ENCODE peak calls at places on chromosomes 3 and 15, in nine cellular contexts. L, H, F, P, I, G, T, Z and C are unnamed samples.
A peak's percentile ranks its signal among the peaks of the same experiment; 100 is the strongest.

GRCh38 chr3:45608296-45608695 is 13.7 kb downstream of the LIMD1 start:
- DNase-seq in L (no peak), F (no peak), I (no peak), Z (no peak), G (no peak), T (no peak), P (no peak), H (no peak), C (no peak)

GRCh38 chr3:122415104-122415744 is 638 bp downstream of the WDR5B start:
- DNase-seq in T (peak; percentile 35), I (peak; percentile 57), Z (peak; percentile 59), H (no peak), G (no peak), F (peak; percentile 64), P (no peak), L (no peak), C (no peak)

GRCh38 chr15:76058714-76059319 is 968 bp upstream of the TMEM266 start:
- DNase-seq in Z (peak; percentile 3), G (no peak), T (no peak), I (no peak), F (no peak), H (no peak), L (no peak), P (no peak), C (no peak)

GRCh38 chr3:9730747-9731205 is 759 bp upstream of the BRPF1 start:
- DNase-seq in P (peak; percentile 87), G (no peak), I (no peak), Z (peak; percentile 74), F (no peak), T (no peak), L (no peak), H (no peak), C (no peak)

GRCh38 chr15:67997996-67998395 is 56.1 kb upstream of the PIAS1 start:
- DNase-seq in Z (peak; percentile 33), G (no peak), F (no peak), T (no peak), I (no peak), L (no peak), P (no peak), H (no peak), C (no peak)

GRCh38 chr3:185561958-185562357 is 9.6 kb upstream of the LIPH start:
- DNase-seq in Z (no peak), G (no peak), T (no peak), P (no peak), L (no peak), H (no peak), F (peak; percentile 71), I (no peak), C (no peak)

GRCh38 chr3:182092662-182093262 is 381.0 kb downstream of the SOX2 start:
- DNase-seq in I (no peak), F (no peak), H (no peak), G (no peak), T (no peak), L (no peak), P (no peak), Z (peak; percentile 30), C (peak; percentile 7)

GRCh38 chr15:25173241-25174028 is 218.6 kb downstream of the SNRPN start:
- DNase-seq in L (peak; percentile 47), H (peak; percentile 7), P (peak; percentile 60), I (peak; percentile 11), F (no peak), Z (no peak), G (no peak), T (no peak), C (no peak)

GRCh38 chr3:5022187-5022965 is 43.1 kb downstream of the BHLHE40 start:
- DNase-seq in L (no peak), F (no peak), G (no peak), T (no peak), H (no peak), I (no peak), Z (peak; percentile 55), P (no peak), C (no peak)

DNA sequence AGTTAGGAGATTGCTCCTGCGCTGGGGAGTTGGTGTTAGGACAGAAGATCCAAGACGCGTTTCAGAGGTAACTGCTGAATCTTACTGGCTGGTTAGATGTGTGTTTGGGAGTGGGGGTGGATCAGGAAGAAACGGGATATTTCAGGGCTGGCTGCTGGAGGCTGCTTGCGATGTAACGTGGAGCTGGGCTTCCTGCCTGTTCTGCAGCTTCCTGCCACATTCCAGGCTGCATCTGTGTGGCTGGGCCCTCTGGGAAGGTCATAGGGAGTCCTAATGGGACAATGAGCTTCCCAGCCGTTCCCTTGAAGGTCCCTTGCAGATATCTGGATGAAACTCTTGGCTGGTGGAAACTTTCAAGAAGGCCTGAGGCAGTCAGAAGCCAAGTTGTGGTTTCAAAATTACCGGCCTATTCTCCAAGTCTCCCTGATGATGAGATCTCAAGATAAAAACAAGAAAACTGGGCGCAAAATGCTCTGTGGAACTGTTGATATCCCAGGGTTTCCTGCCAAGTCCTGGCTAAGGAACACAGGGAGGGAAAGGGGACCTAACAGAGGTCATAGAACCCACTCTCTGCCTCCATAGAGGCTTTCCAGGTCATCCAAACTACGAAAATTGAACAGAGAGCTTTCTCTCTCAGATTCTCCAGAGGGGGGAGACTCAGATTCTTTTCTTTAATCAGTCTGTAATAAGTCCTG is 67.0 kb downstream of the NOX5 start:
- DNase-seq in G (peak; percentile 79), I (no peak), Z (peak; percentile 72), T (peak; percentile 21), H (peak; percentile 82), L (no peak), P (peak; percentile 81), F (peak; percentile 5), C (peak; percentile 80)
- H3K4me3 ChIP-seq in G (no peak overlapping the region), I (no peak overlapping the region), Z (no peak overlapping the region), T (no peak overlapping the region), H (no peak overlapping the region), L (no peak overlapping the region), P (no peak overlapping the region), F (no peak overlapping the region), C (no peak overlapping the region)

GRCh38 chr3:31225923-31226322 is 306.8 kb upstream of the STT3B start:
- DNase-seq in F (no peak), Z (no peak), T (no peak), G (no peak), L (no peak), P (no peak), H (no peak), I (no peak), C (no peak)

GRCh38 chr3:31224936-31225335 is 307.8 kb upstream of the STT3B start:
- DNase-seq in I (no peak), Z (no peak), G (no peak), F (peak; percentile 69), L (no peak), H (no peak), P (no peak), T (no peak), C (no peak)

GRCh38 chr3:31226331-31226730 is 306.4 kb upstream of the STT3B start:
- DNase-seq in L (no peak), F (no peak), H (no peak), I (no peak), Z (no peak), P (no peak), T (no peak), G (no peak), C (no peak)

GRCh38 chr3:31230425-31230824 is 302.3 kb upstream of the STT3B start:
- DNase-seq in L (no peak), H (no peak), P (no peak), T (no peak), I (no peak), Z (no peak), F (no peak), G (no peak), C (no peak)

DNA sequence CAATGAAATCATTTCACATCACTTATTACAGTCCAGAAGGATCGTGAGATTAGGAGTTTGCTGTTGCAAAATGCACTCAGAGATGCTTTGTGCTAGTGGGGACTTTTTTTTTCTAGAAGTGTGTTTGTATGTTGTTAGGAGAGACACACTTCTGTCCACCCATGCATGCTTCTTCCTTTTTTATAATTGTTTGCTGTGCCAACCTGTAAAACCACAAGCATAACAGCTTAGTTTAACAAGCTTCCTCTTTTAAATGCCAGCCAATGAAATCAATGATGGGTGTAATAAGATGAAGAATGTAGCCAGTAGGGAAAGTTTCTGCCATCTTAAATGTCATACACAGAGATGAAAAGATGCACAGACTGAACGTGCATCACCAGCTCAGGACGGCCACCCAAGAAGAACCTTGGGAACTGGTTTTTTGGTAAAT is 305.6 kb upstream of the STT3B start:
- DNase-seq in Z (no peak), H (no peak), T (no peak), F (no peak), G (no peak), L (no peak), P (no peak), I (no peak), C (no peak)
- H3K4me3 ChIP-seq in Z (no peak overlapping the region), H (no peak overlapping the region), T (no peak overlapping the region), F (no peak overlapping the region), G (no peak overlapping the region), L (no peak overlapping the region), P (no peak overlapping the region), I (no peak overlapping the region), C (no peak overlapping the region)

GRCh38 chr3:18382760-18383369 is 42.3 kb downstream of the SATB1 start:
- DNase-seq in Z (no peak), F (no peak), L (no peak), P (no peak), I (no peak), G (no peak), T (no peak), H (no peak), C (no peak)

GRCh38 chr3:18389108-18389733 is 35.9 kb downstream of the SATB1 start:
- DNase-seq in I (no peak), Z (no peak), T (no peak), L (no peak), G (no peak), P (no peak), H (no peak), F (no peak), C (no peak)

GRCh38 chr3:18390024-18390660 is 35.0 kb downstream of the SATB1 start:
- DNase-seq in G (no peak), H (no peak), F (no peak), L (no peak), P (no peak), Z (no peak), T (no peak), I (no peak), C (no peak)

GRCh38 chr3:18386274-18386673 is 38.9 kb downstream of the SATB1 start:
- DNase-seq in H (no peak), F (no peak), I (no peak), G (no peak), Z (no peak), T (no peak), P (no peak), L (no peak), C (no peak)

DNA sequence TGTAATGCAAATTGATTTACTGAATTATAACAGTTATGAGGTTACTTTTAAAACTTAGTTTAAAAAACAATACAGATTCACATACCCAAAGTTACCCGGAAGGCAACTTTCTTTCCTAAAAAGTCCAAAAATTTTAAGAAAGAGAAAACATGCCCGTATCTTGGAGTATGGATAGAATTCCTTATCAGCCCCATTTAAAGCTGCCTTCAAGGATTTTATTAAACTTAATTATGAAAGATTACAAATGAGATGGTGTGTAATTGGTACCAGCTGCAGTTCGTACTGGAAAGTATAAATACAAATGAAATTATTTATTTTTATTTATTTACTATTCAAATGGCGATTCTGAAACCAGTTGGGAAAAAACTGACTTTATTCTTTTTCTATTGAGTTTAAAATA is 39.4 kb downstream of the SATB1 start:
- DNase-seq in T (no peak), Z (no peak), P (no peak), I (no peak), F (no peak), L (no peak), G (no peak), H (no peak), C (no peak)
- H3K4me3 ChIP-seq in T (no peak overlapping the region), Z (no peak overlapping the region), P (no peak overlapping the region), I (no peak overlapping the region), F (no peak overlapping the region), L (no peak overlapping the region), G (no peak overlapping the region), H (no peak overlapping the region), C (no peak overlapping the region)

GRCh38 chr3:52495096-52495495 is at the start of gene STAB1:
- DNase-seq in H (peak; percentile 44), I (no peak), L (no peak), F (peak; percentile 33), P (no peak), T (no peak), G (peak; percentile 79), Z (no peak), C (peak; percentile 91)
- H3K4me3 ChIP-seq in H (peak within 1 kb of the TSS; percentile 1), I (peak within 1 kb of the TSS; percentile 27), L (no peak within 1 kb of the TSS), F (peak within 1 kb of the TSS; percentile 5), P (peak within 1 kb of the TSS; percentile 40), T (peak within 1 kb of the TSS; percentile 8), G (peak within 1 kb of the TSS; percentile 49), Z (no peak within 1 kb of the TSS), C (peak within 1 kb of the TSS; percentile 1)